ENCODE peak calls at places on chromosomes 5 and 9, in eight cellular contexts. R is K562, B is colonic mucosa, K is fibroblast of lung, S is MM.1S, E is upper lobe of left lung, H is BE2C, C is upper lobe of right lung. Y is an unnamed sample. For H3K4me1, the result is how much of the 10 kb centered on the place peaks cover.

GRCh38 chr9:130869250-130869649 is 27.4 kb downstream of the QRFP start:
- DNase-seq in R (peak), B (no peak), K (peak), S (no peak), E (no peak), H (peak), C (peak), Y (no peak)

GRCh38 chr5:157370967-157371366 is 89.0 kb upstream of the NIPAL4 start:
- DNase-seq in R (no peak), B (no peak), K (peak), S (no peak), E (no peak), H (no peak), C (no peak), Y (no peak)

GRCh38 chr5:157486861-157487260 is 26.8 kb downstream of the NIPAL4 start:
- DNase-seq in R (no peak), B (no peak), K (no peak), S (no peak), E (no peak), H (no peak), C (no peak), Y (no peak)

GRCh38 chr5:170655920-170656319 is 127.6 kb upstream of the GABRP start:
- DNase-seq in R (no peak), B (no peak), K (no peak), S (no peak), E (no peak), H (no peak), C (no peak), Y (no peak)

GRCh38 chr5:73170522-73170921 is 2.5 kb upstream of the TMEM174 start:
- DNase-seq in R (peak), B (peak), K (no peak), S (no peak), E (no peak), H (peak), C (no peak), Y (peak)

GRCh38 chr5:93715327-93715726 is 26.1 kb downstream of the POU5F2 start:
- DNase-seq in R (no peak), B (no peak), K (no peak), S (no peak), E (no peak), H (peak), C (no peak), Y (no peak)

GRCh38 chr9:129383005-129383414 is 204.9 kb upstream of the IER5L start:
- DNase-seq in R (no peak), B (peak), K (no peak), S (no peak), E (no peak), H (no peak), C (peak), Y (no peak)

GRCh38 chr5:75603421-75603820 is 7.8 kb upstream of the ANKDD1B start:
- DNase-seq in R (no peak), B (no peak), K (peak), S (no peak), E (no peak), H (no peak), C (no peak), Y (no peak)

GRCh38 chr9:128099932-128100491 is 27.5 kb downstream of the PTGES2 start:
- DNase-seq in R (peak), B (no peak), K (peak), S (no peak), E (no peak), H (no peak), C (no peak), Y (no peak)

GRCh38 chr9:95332860-95333259 is 15.4 kb upstream of the FANCC start:
- DNase-seq in R (no peak), B (no peak), K (no peak), S (no peak), E (no peak), H (no peak), C (no peak), Y (no peak)

GRCh38 chr5:168710706-168711105 is 131.5 kb upstream of the PANK3 start:
- DNase-seq in R (no peak), B (no peak), K (no peak), S (no peak), E (peak), H (no peak), C (no peak), Y (no peak)

GRCh38 chr9:14306672-14307646 is 7.0 kb downstream of the NFIB start:
- DNase-seq in R (no peak), B (no peak), K (peak), S (no peak), E (no peak), H (peak), C (no peak), Y (no peak)

GRCh38 chr5:124398471-124398870 is 348.0 kb downstream of the ZNF608 start:
- DNase-seq in R (no peak), B (no peak), K (peak), S (no peak), E (no peak), H (no peak), C (no peak), Y (no peak)

GRCh38 chr9:133641396-133641655 is 5.2 kb downstream of the DBH start:
- DNase-seq in R (no peak), B (no peak), K (no peak), S (no peak), E (no peak), H (no peak), C (no peak), Y (no peak)

GRCh38 chr9:32589083-32589713 is 16.2 kb upstream of the NDUFB6 start:
- DNase-seq in R (peak), B (no peak), K (peak), S (peak), E (no peak), H (no peak), C (no peak), Y (peak)

GRCh38 chr9:107635803-107636174 is 146.2 kb upstream of the KLF4 start:
- DNase-seq in R (no peak), B (no peak), K (no peak), S (no peak), E (no peak), H (no peak), C (no peak), Y (no peak)

GRCh38 chr5:172183881-172184280 is 4.1 kb downstream of the STK10 start:
- DNase-seq in R (no peak), B (no peak), K (no peak), S (no peak), E (no peak), H (no peak), C (no peak), Y (no peak)

GRCh38 chr5:7576023-7576715 is 180.2 kb downstream of the ADCY2 start:
- DNase-seq in R (no peak), B (no peak), K (no peak), S (no peak), E (no peak), H (no peak), C (no peak), Y (no peak)

GRCh38 chr9:124242331-124243194 is 15.2 kb upstream of the NEK6 start:
- DNase-seq in R (no peak), B (peak), K (peak), S (no peak), E (no peak), H (no peak), C (no peak), Y (no peak)

GRCh38 chr9:80503692-80504400 is 932.1 kb downstream of the TLE4 start:
- DNase-seq in R (no peak), B (no peak), K (peak), S (no peak), E (no peak), H (no peak), C (no peak), Y (no peak)

GRCh38 chr5:86679529-86679928 is 61.8 kb downstream of the COX7C start:
- DNase-seq in R (peak), B (peak), K (peak), S (peak), E (no peak), H (peak), C (no peak), Y (peak)

GRCh38 chr5:143871672-143872071 is 59.7 kb downstream of the HMHB1 start:
- DNase-seq in R (no peak), B (no peak), K (no peak), S (no peak), E (no peak), H (no peak), C (no peak), Y (no peak)

GRCh38 chr9:4508907-4509589 is 18.8 kb downstream of the SLC1A1 start:
- DNase-seq in R (no peak), B (no peak), K (peak), S (no peak), E (no peak), H (no peak), C (no peak), Y (no peak)

GRCh38 chr5:143435207-143435657 is 31.7 kb upstream of the NR3C1 start:
- DNase-seq in R (no peak), B (peak), K (no peak), S (peak), E (no peak), H (no peak), C (no peak), Y (no peak)

GRCh38 chr5:43571237-43571636 is 14.4 kb upstream of the PAIP1 start:
- DNase-seq in R (no peak), B (no peak), K (no peak), S (no peak), E (no peak), H (no peak), C (no peak), Y (no peak)

GRCh38 chr9:72428329-72428728 is 63.3 kb upstream of the ZFAND5 start:
- DNase-seq in R (no peak), B (no peak), K (peak), S (no peak), E (no peak), H (no peak), C (no peak), Y (no peak)

GRCh38 chr5:172412724-172413260 is 41.5 kb downstream of the SH3PXD2B start:
- DNase-seq in R (no peak), B (peak), K (peak), S (no peak), E (peak), H (peak), C (peak), Y (no peak)

GRCh38 chr9:32580631-32581300 is 7.8 kb upstream of the NDUFB6 start:
- DNase-seq in R (no peak), B (no peak), K (no peak), S (peak), E (no peak), H (no peak), C (no peak), Y (no peak)

GRCh38 chr9:7691909-7692308 is 107.7 kb downstream of the DMAC1 start:
- DNase-seq in R (no peak), B (no peak), K (no peak), S (no peak), E (no peak), H (no peak), C (no peak), Y (no peak)

GRCh38 chr9:127543221-127543620 is 68.9 kb upstream of the STXBP1 start:
- DNase-seq in R (no peak), B (no peak), K (no peak), S (no peak), E (no peak), H (no peak), C (no peak), Y (no peak)

GRCh38 chr5:51033215-51033614 is 350.0 kb upstream of the ISL1 start:
- DNase-seq in R (peak), B (no peak), K (no peak), S (no peak), E (no peak), H (no peak), C (no peak), Y (no peak)

GRCh38 chr9:35611230-35611797 is 6.3 kb downstream of the TESK1 start:
- DNase-seq in R (peak), B (no peak), K (peak), S (peak), E (no peak), H (peak), C (no peak), Y (peak)

GRCh38 chr5:179858241-179858585 is 404 bp downstream of the MRNIP start:
- DNase-seq in R (peak), B (peak), K (peak), S (peak), E (peak), H (peak), C (peak), Y (peak)

GRCh38 chr9:112180387-112180881 is 5.3 kb upstream of the SUSD1 start:
- DNase-seq in R (peak), B (no peak), K (peak), S (no peak), E (no peak), H (no peak), C (no peak), Y (no peak)

GRCh38 chr5:97100486-97100885 is 41.9 kb downstream of the LIX1 start:
- DNase-seq in R (no peak), B (no peak), K (peak), S (no peak), E (no peak), H (no peak), C (no peak), Y (no peak)

GRCh38 chr9:130831077-130831476 is 4.0 kb upstream of the ABL1 start:
- DNase-seq in R (no peak), B (no peak), K (no peak), S (no peak), E (no peak), H (no peak), C (no peak), Y (no peak)

DNA sequence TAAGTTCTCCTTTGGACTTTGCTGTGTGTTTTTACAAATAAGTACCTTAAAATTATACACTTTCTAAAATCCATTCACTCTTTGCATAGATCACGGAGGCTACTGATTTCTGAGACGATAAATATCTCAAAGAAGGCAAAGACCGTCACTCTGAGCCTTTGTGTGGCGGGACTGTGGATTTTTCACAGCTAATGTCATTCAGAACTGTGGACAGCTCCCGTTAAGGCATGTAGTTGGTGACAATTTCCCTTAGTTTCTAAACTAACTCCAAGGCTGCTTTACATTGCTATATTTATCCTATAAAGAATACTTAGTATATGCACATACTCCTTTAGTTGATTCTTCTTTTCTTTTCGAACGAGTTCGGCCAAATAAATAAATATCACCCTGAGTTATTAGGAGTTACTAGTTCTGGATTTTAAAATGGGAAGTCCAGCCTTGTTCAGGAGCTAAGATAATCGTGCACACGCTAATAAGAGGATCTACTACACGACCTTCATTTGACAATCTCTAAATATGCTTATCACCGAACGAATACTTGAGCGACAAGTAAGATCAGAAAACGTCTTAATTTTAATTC is 1.8 kb downstream of the HCN1 start:
- DNase-seq in R (no peak), B (no peak), K (no peak), S (no peak), E (no peak), H (no peak), C (no peak), Y (no peak)
- H3K4me3 ChIP-seq in R (no peak), B (no peak), K (no peak), S (no peak), E (no peak), H (peak), C (no peak), Y (no peak)

GRCh38 chr5:173703466-173703865 is 87.0 kb upstream of the BOD1 start:
- DNase-seq in R (peak), B (no peak), K (no peak), S (no peak), E (no peak), H (no peak), C (no peak), Y (no peak)

GRCh38 chr5:173693670-173694069 is 77.2 kb upstream of the BOD1 start:
- DNase-seq in R (peak), B (peak), K (no peak), S (no peak), E (no peak), H (no peak), C (no peak), Y (no peak)

GRCh38 chr5:173699959-173700358 is 83.5 kb upstream of the BOD1 start:
- DNase-seq in R (peak), B (no peak), K (no peak), S (no peak), E (no peak), H (no peak), C (no peak), Y (no peak)

GRCh38 chr5:173696216-173696615 is 79.8 kb upstream of the BOD1 start:
- DNase-seq in R (no peak), B (no peak), K (no peak), S (no peak), E (no peak), H (no peak), C (no peak), Y (no peak)

DNA sequence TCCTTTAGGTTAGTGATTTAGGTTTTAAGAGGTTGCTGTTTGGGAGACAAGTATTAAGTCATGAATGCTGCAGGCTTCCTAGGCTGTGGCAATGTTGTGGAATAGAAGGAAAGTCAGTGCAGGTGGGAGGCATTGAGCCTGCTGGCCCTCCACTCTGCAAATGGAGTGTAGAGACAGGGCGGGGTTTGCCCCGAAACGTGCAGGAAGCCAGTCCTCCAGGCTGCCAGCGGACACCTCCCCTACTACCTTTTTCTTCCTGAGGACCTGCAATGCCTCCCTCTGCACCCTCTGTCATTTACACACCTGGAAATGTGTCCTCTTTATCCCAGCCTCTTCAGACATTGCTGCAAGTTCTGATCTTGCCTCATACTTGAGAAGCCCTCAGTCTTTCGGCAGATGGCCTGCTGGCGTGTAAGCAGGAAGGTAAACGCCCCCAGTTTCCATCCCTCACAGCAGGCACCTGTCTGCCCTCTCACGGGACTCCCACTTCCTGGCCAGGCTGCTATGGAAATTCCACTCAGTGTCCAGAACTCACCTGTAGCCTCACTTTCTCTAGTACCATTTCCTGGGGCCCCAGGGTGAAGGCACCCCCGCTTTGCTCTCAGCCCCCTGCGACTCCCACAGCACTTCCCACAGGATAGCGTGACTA is 81.6 kb upstream of the BOD1 start:
- DNase-seq in R (no peak), B (no peak), K (no peak), S (peak), E (no peak), H (no peak), C (no peak), Y (no peak)
- H3K4me1 ChIP-seq in R (under half), B (under half), K (under half), S (under half), E (under half), H (under half), C (under half), Y (under half)

DNA sequence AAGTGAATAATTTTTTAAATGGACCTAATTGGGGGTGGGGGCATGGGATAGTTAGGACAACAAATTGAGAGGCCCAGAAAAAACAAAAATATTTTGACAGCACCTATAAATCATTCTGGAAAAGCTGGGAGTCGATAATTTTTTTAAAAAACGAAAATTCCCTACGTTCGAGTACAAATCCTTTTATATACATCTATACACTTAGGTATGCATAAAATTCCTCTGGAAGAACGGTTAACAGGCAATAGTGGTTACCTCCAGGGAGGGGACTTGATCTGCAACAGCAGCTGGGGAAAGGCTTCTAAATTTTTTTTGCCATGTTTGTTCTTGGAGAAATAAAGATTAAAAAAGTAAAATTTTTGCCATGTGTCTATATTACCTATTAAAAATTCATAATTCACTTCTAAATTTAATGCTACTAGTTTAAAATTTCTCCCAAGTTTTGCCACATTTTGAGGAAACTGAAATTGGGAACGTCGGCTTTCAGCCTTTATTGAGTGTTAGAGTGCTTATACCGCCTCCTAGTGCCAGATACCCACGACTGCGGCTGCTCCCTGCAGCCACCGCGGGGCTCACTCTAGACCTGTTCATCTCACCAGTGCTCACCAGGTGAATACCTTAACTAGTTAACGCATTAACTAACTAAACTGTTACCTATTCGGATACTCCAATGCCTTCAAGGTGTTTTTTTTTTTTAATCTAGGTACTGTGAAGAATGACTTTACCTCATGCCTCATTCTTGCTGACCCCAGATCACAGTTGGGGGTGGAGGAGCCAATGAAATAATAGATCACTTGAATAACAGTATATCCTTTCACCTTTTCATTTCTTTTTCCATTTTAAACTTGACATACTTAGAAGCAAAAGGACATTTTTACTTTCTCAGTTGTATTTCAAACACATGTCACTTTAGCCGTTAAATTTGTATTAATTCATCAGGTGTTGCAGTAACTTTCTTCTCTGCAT is 1.8 kb upstream of the BHMT start:
- DNase-seq in R (peak), B (peak), K (no peak), S (peak), E (peak), H (no peak), C (no peak), Y (no peak)
- H3K4me3 ChIP-seq in R (no peak), B (no peak), K (no peak), S (no peak), E (no peak), H (no peak), C (no peak), Y (no peak)

GRCh38 chr9:86168256-86168655 is 68.9 kb upstream of the GOLM1 start:
- DNase-seq in R (no peak), B (no peak), K (no peak), S (no peak), E (no peak), H (no peak), C (no peak), Y (no peak)

GRCh38 chr9:86166546-86166945 is 67.2 kb upstream of the GOLM1 start:
- DNase-seq in R (no peak), B (no peak), K (no peak), S (no peak), E (no peak), H (no peak), C (no peak), Y (no peak)

GRCh38 chr9:86163503-86163902 is 64.1 kb upstream of the GOLM1 start:
- DNase-seq in R (no peak), B (no peak), K (no peak), S (no peak), E (no peak), H (no peak), C (no peak), Y (no peak)
- H3K4me1 ChIP-seq in R (under half), B (under half), K (under half), S (under half), E (under half), H (under half), C (under half), Y (under half)

GRCh38 chr5:14440598-14441401 is 140.8 kb upstream of the OTULINL start:
- DNase-seq in R (no peak), B (peak), K (peak), S (no peak), E (peak), H (peak), C (no peak), Y (no peak)

GRCh38 chr5:14439087-14439841 is 142.3 kb upstream of the OTULINL start:
- DNase-seq in R (no peak), B (no peak), K (no peak), S (no peak), E (no peak), H (no peak), C (no peak), Y (no peak)

GRCh38 chr5:14438195-14438606 is 143.4 kb upstream of the OTULINL start:
- DNase-seq in R (no peak), B (no peak), K (no peak), S (no peak), E (no peak), H (no peak), C (no peak), Y (no peak)

GRCh38 chr5:14436801-14437542 is 144.6 kb upstream of the OTULINL start:
- DNase-seq in R (no peak), B (no peak), K (no peak), S (no peak), E (no peak), H (no peak), C (no peak), Y (no peak)

GRCh38 chr5:14440223-14440597 is 141.4 kb upstream of the OTULINL start:
- DNase-seq in R (no peak), B (no peak), K (no peak), S (no peak), E (no peak), H (no peak), C (no peak), Y (no peak)
- H3K4me3 ChIP-seq in R (no peak), B (no peak), K (peak), S (no peak), E (peak), H (peak), C (peak), Y (no peak)